ENCODE peak calls at places on chromosomes 13 and 19, in ten cellular contexts. I, X, K, Z, W, H, N, J, S and T are unnamed samples.

GRCh38 chr19:47122359-47123335 is 8.0 kb upstream of the SAE1 start:
- DNase-seq in N (peak), K (no peak), Z (peak), H (no peak), I (no peak), J (no peak), X (no peak), S (no peak), W (no peak), T (no peak)

GRCh38 chr19:46226438-46226973 is 3.0 kb upstream of the IGFL1 start:
- DNase-seq in X (no peak), W (no peak), J (no peak), Z (no peak), H (no peak), I (no peak), N (no peak), S (no peak), K (no peak), T (no peak)

GRCh38 chr19:10290876-10291553 is 1.3 kb downstream of the ICAM5 start:
- DNase-seq in S (no peak), I (peak), W (peak), H (peak), J (peak), X (no peak), N (peak), Z (peak), K (peak), T (peak)

GRCh38 chr13:48653074-48654054 is at the start of gene CYSLTR2:
- DNase-seq in N (no peak), K (peak), Z (no peak), J (no peak), H (peak), I (no peak), S (no peak), W (no peak), X (no peak), T (peak)

GRCh38 chr13:111505175-111505777 is 184.8 kb downstream of the TEX29 start:
- DNase-seq in X (no peak), W (peak), J (no peak), S (no peak), H (peak), Z (no peak), N (no peak), K (no peak), I (no peak), T (no peak)

GRCh38 chr13:105070452-105070851 is 1465.0 kb downstream of the EFNB2 start:
- DNase-seq in N (no peak), X (no peak), S (no peak), K (no peak), Z (peak), H (no peak), I (no peak), J (no peak), W (no peak), T (no peak)

GRCh38 chr19:55284405-55285058 is 735 bp downstream of the BRSK1 start:
- DNase-seq in J (no peak), X (no peak), N (no peak), S (no peak), Z (no peak), K (no peak), H (peak), W (no peak), I (no peak), T (no peak)

GRCh38 chr13:25932353-25932752 is 119.5 kb downstream of the SHISA2 start:
- DNase-seq in N (no peak), Z (no peak), J (no peak), K (no peak), W (no peak), X (no peak), H (no peak), I (no peak), S (no peak), T (no peak)

GRCh38 chr19:21848706-21849105 is 12.7 kb upstream of the ZNF43 start:
- DNase-seq in X (no peak), H (no peak), Z (peak), I (no peak), W (no peak), S (no peak), K (no peak), N (no peak), J (no peak), T (no peak)

GRCh38 chr19:5260381-5260967 is 80.1 kb downstream of the PTPRS start:
- DNase-seq in I (no peak), N (no peak), X (no peak), J (no peak), S (no peak), W (no peak), K (no peak), H (no peak), Z (no peak), T (no peak)

GRCh38 chr19:8585894-8586750 is 8.9 kb upstream of the MYO1F start:
- DNase-seq in W (peak), H (peak), X (peak), Z (no peak), S (no peak), J (peak), N (peak), I (peak), K (no peak), T (no peak)

GRCh38 chr13:23175920-23176319 is 4.9 kb upstream of the SGCG start:
- DNase-seq in N (peak), S (no peak), H (peak), W (no peak), Z (peak), J (no peak), I (no peak), X (no peak), K (no peak), T (no peak)

GRCh38 chr19:13149628-13150186 is 468 bp downstream of the STX10 start:
- DNase-seq in X (peak), I (no peak), W (peak), J (peak), Z (no peak), K (peak), N (no peak), S (no peak), H (peak), T (no peak)

GRCh38 chr19:40542197-40542859 is 34.3 kb upstream of the SHKBP1 start:
- DNase-seq in W (peak), H (no peak), N (no peak), J (peak), K (peak), I (no peak), S (no peak), X (no peak), Z (no peak), T (no peak)

GRCh38 chr13:37443538-37443937 is 155.0 kb downstream of the POSTN start:
- DNase-seq in S (peak), X (no peak), N (no peak), I (no peak), W (no peak), J (no peak), H (no peak), K (no peak), Z (peak), T (no peak)

GRCh38 chr19:49437231-49437630 is 4.1 kb downstream of the SLC17A7 start:
- DNase-seq in H (no peak), X (no peak), W (no peak), Z (no peak), S (no peak), K (no peak), J (no peak), N (no peak), I (peak), T (no peak)

GRCh38 chr13:95474992-95475391 is 77.5 kb upstream of the CLDN10 start:
- DNase-seq in I (no peak), X (no peak), N (no peak), W (no peak), J (no peak), H (peak), K (no peak), Z (no peak), S (no peak), T (no peak)

GRCh38 chr13:64369121-64369520 is 2861.0 kb downstream of the PCDH9 start:
- DNase-seq in K (no peak), W (no peak), N (no peak), H (no peak), X (no peak), Z (peak), S (no peak), J (no peak), I (no peak), T (no peak)

GRCh38 chr13:103101902-103102301 is 35.7 kb upstream of the SLC10A2 start:
- DNase-seq in J (no peak), K (no peak), N (no peak), S (no peak), Z (no peak), W (no peak), H (no peak), I (no peak), X (no peak), T (no peak)

GRCh38 chr19:31083122-31083521 is 266.1 kb downstream of the TSHZ3 start:
- DNase-seq in I (no peak), X (no peak), Z (no peak), J (no peak), W (no peak), K (no peak), S (no peak), H (no peak), N (no peak), T (no peak)

GRCh38 chr19:3275583-3276340 is 51.3 kb downstream of the CELF5 start:
- DNase-seq in H (peak), I (peak), J (peak), N (peak), K (peak), Z (peak), S (peak), X (peak), W (peak), T (no peak)

GRCh38 chr13:113977976-113978375 is 4.1 kb upstream of the C13orf46 start:
- DNase-seq in J (no peak), N (no peak), W (no peak), H (no peak), S (no peak), X (no peak), Z (no peak), K (no peak), I (no peak), T (peak)

GRCh38 chr13:45799451-45799850 is 52.1 kb downstream of the SIAH3 start:
- DNase-seq in W (no peak), X (no peak), J (no peak), N (no peak), K (no peak), H (no peak), S (no peak), Z (no peak), I (no peak), T (no peak)

GRCh38 chr13:95122063-95122462 is 179.2 kb downstream of the ABCC4 start:
- DNase-seq in S (no peak), Z (no peak), H (no peak), W (no peak), N (no peak), X (no peak), J (no peak), I (no peak), K (no peak), T (no peak)

GRCh38 chr19:14118165-14119051 is 846 bp upstream of the PRKACA start:
- DNase-seq in J (peak), H (peak), I (peak), S (peak), W (peak), X (no peak), Z (peak), N (peak), K (peak), T (peak)

GRCh38 chr19:54521022-54521859 is 18.6 kb downstream of the LAIR2 start:
- DNase-seq in J (no peak), K (no peak), I (no peak), S (no peak), N (no peak), X (no peak), H (no peak), Z (no peak), W (no peak), T (no peak)

GRCh38 chr13:97849305-97849704 is 104.2 kb upstream of the IPO5 start:
- DNase-seq in J (no peak), S (no peak), W (no peak), X (no peak), H (peak), N (peak), K (no peak), Z (peak), I (no peak), T (no peak)

GRCh38 chr13:24251525-24251924 is 57.9 kb upstream of the C1QTNF9 start:
- DNase-seq in H (no peak), Z (no peak), W (no peak), I (no peak), X (no peak), J (no peak), K (no peak), S (no peak), N (no peak), T (no peak)

GRCh38 chr13:80408270-80408669 is 67.3 kb upstream of the SPRY2 start:
- DNase-seq in I (no peak), K (no peak), X (no peak), J (peak), H (peak), Z (no peak), N (no peak), W (no peak), S (no peak), T (no peak)
- TF ChIP-seq CTCF in I (no peak), K (no peak), X (no peak), J (no peak), H (peak), Z (no peak), N (no peak), W (no peak), S (no peak), T (no peak)

GRCh38 chr19:42116308-42117075 is 15.8 kb downstream of the POU2F2 start:
- DNase-seq in W (no peak), K (no peak), X (no peak), H (no peak), J (no peak), N (no peak), Z (no peak), S (no peak), I (no peak), T (no peak)
- TF ChIP-seq CTCF in W (no peak), K (no peak), X (peak), H (peak), J (no peak), N (no peak), Z (no peak), S (no peak), I (no peak), T (no peak)

GRCh38 chr19:44499962-44500949 is at the start of gene ZNF180:
- DNase-seq in X (peak), N (peak), H (peak), I (peak), K (peak), Z (peak), J (peak), W (peak), S (peak), T (peak)

GRCh38 chr19:44498988-44499387 is 1.3 kb downstream of the ZNF180 start:
- DNase-seq in N (no peak), H (no peak), I (no peak), W (no peak), K (no peak), S (no peak), X (no peak), J (no peak), Z (no peak), T (no peak)

GRCh38 chr19:44496711-44497110 is 3.6 kb downstream of the ZNF180 start:
- DNase-seq in I (no peak), Z (no peak), S (no peak), N (no peak), K (no peak), J (no peak), H (no peak), W (no peak), X (no peak), T (no peak)

GRCh38 chr19:44499559-44499958 is 763 bp downstream of the ZNF180 start:
- DNase-seq in J (no peak), I (no peak), S (no peak), X (no peak), K (no peak), N (no peak), H (peak), W (no peak), Z (no peak), T (no peak)
- TF ChIP-seq CTCF in J (no peak), I (no peak), S (no peak), X (no peak), K (no peak), N (no peak), H (peak), W (no peak), Z (no peak), T (no peak)

GRCh38 chr13:93003531-93003930 is 223.1 kb upstream of the GPC6 start:
- DNase-seq in K (no peak), X (no peak), I (no peak), H (no peak), W (no peak), N (no peak), J (no peak), Z (no peak), S (no peak), T (no peak)

GRCh38 chr13:93002071-93002470 is 224.5 kb upstream of the GPC6 start:
- DNase-seq in I (no peak), Z (no peak), K (no peak), H (no peak), N (no peak), W (no peak), J (no peak), X (no peak), S (no peak), T (no peak)

GRCh38 chr13:93007928-93008327 is 218.7 kb upstream of the GPC6 start:
- DNase-seq in W (no peak), S (no peak), H (no peak), X (no peak), I (no peak), K (no peak), N (no peak), Z (no peak), J (no peak), T (no peak)

DNA sequence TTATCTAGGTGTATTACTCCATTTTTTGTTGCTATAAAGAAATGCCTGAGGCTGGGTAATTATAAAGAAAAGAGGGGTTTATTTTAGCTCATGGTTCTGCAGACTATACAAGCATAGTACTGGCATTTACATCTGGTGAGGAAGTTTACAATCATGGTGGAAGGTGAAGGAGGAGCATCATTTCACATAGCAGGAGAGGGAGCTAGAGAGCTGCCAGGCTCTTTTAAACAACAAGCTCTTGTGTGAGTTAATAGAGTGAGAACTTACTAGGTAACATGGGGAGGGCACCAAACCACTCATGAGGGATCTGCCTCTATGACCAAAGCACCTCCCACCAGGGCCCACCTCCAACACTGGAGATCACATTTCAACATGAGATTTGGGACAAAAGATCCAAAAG is 221.7 kb upstream of the GPC6 start:
- DNase-seq in H (peak), I (no peak), J (no peak), W (no peak), Z (peak), S (no peak), N (no peak), X (no peak), K (no peak), T (no peak)
- TF ChIP-seq CTCF in H (peak), I (no peak), J (no peak), W (no peak), Z (peak), S (no peak), N (no peak), X (no peak), K (no peak), T (no peak)

DNA sequence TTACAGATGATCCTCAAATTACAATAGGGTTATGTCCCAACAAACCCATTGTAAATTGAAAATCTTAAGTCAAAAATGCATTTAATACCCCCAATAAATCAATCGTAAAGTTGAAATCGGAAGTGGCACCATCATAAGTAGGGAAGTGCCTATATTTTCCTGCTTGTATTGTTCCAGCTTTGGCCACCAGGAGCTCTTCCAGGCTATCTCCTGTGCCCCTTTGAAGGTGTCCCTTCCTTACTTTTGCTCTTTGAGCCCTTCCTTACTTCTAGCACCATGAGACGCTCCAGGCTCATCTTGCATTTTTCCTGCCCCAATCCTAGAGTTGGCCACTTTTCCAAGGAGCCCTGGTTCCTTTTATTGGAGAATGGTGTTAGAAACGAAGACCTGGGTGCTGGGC is 163.0 kb upstream of the TSC22D1 start:
- DNase-seq in H (peak), W (no peak), I (no peak), J (no peak), K (no peak), Z (no peak), S (no peak), X (no peak), N (no peak), T (no peak)
- TF ChIP-seq CTCF in H (no peak), W (no peak), I (no peak), J (no peak), K (no peak), Z (no peak), S (no peak), X (no peak), N (no peak), T (no peak)

GRCh38 chr13:77285098-77285497 is 41.8 kb downstream of the MYCBP2 start:
- DNase-seq in Z (no peak), K (no peak), X (no peak), S (no peak), N (no peak), H (no peak), J (no peak), W (no peak), I (no peak), T (no peak)

GRCh38 chr13:77289844-77290243 is 37.0 kb downstream of the MYCBP2 start:
- DNase-seq in S (no peak), H (no peak), J (no peak), W (no peak), Z (peak), I (no peak), N (no peak), X (no peak), K (no peak), T (no peak)

GRCh38 chr13:77291779-77292178 is 35.1 kb downstream of the MYCBP2 start:
- DNase-seq in X (no peak), Z (no peak), W (no peak), H (no peak), S (no peak), I (no peak), J (no peak), N (no peak), K (no peak), T (no peak)

DNA sequence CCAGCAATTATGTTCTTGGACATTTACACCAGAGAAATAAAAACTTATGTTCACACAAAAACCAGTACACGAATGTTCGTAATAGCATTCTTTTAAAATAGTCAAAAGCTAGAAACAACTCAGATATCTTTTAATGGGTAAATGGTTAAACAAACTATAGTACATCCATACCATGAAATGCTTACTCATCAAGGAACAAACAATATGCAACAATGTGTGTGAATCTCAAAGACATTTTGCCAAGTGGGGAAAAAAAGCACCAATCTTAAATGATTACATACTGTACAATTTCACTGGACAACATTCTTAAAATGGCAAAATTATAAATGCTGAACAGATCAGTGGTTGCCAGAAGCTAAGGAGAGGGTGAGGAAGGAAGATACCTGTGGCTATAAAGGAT is 36.6 kb downstream of the MYCBP2 start:
- DNase-seq in I (no peak), H (no peak), W (no peak), K (no peak), J (no peak), N (no peak), Z (peak), X (no peak), S (no peak), T (no peak)
- TF ChIP-seq CTCF in I (no peak), H (no peak), W (no peak), K (no peak), J (no peak), N (no peak), Z (no peak), X (no peak), S (no peak), T (no peak)

GRCh38 chr13:20109037-20109436 is 51.8 kb downstream of the GJA3 start:
- DNase-seq in H (no peak), K (no peak), N (no peak), I (no peak), W (no peak), J (no peak), X (no peak), Z (no peak), S (no peak), T (no peak)
- TF ChIP-seq CTCF in H (no peak), K (no peak), N (no peak), I (no peak), W (no peak), J (no peak), X (no peak), Z (no peak), S (no peak), T (no peak)